ENCODE peak calls at places on chromosomes 1 and 21, in eight cellular contexts. E is left ventricle myocardium superior; Q is GM03348; Z is NCI-H1694 treated with DMSO at 0.1 percent for 48 hours; T is stomach; H is stimulated activated CD4-positive, alpha-beta T cell treated with anti-CD3 and anti-CD28 coated beads, Interleukin-15, amount 100 ng/mL, for 24 hours; L is endothelial cell; P is H9. M is an unnamed sample.

GRCh38 chr1:193310569-193310968 is 124.2 kb upstream of the B3GALT2 start:
- DNase-seq in E (no peak), Q (no peak), Z (no peak), T (no peak), H (no peak), L (no peak), P (no peak), M (no peak)

GRCh38 chr1:207085887-207086286 is 2.8 kb upstream of the C4BPB start:
- DNase-seq in E (no peak), Q (no peak), Z (no peak), T (no peak), H (no peak), L (no peak), P (no peak), M (no peak)

GRCh38 chr1:183757061-183757460 is 47.9 kb upstream of the RGL1 start:
- DNase-seq in E (no peak), Q (peak; percentile 80), Z (no peak), T (no peak), H (no peak), L (no peak), P (no peak), M (no peak)

GRCh38 chr1:65084068-65084467 is 63.9 kb upstream of the AK4 start:
- DNase-seq in E (no peak), Q (no peak), Z (no peak), T (no peak), H (no peak), L (no peak), P (no peak), M (no peak)

GRCh38 chr1:30727796-30728195 is 4.4 kb upstream of the MATN1 start:
- DNase-seq in E (no peak), Q (peak; percentile 59), Z (no peak), T (no peak), H (no peak), L (no peak), P (no peak), M (no peak)

GRCh38 chr1:42178249-42178648 is 13.7 kb upstream of the GUCA2A start:
- DNase-seq in E (no peak), Q (no peak), Z (no peak), T (no peak), H (no peak), L (no peak), P (no peak), M (no peak)

GRCh38 chr1:153312569-153313186 is at the start of gene PGLYRP3:
- DNase-seq in E (no peak), Q (no peak), Z (no peak), T (no peak), H (no peak), L (no peak), P (peak; percentile 47), M (no peak)

GRCh38 chr1:31797216-31797615 is 18.6 kb downstream of the SPOCD1 start:
- DNase-seq in E (no peak), Q (no peak), Z (no peak), T (no peak), H (no peak), L (no peak), P (no peak), M (no peak)

GRCh38 chr1:39529901-39530535 is 38.6 kb downstream of the BMP8A start:
- DNase-seq in E (no peak), Q (no peak), Z (no peak), T (no peak), H (no peak), L (no peak), P (no peak), M (no peak)

GRCh38 chr1:155193275-155193990 is 14.3 kb downstream of the THBS3 start:
- DNase-seq in E (peak; percentile 91), Q (peak; percentile 93), Z (peak; percentile 69), T (peak; percentile 93), H (peak; percentile 93), L (peak; percentile 99), P (peak; percentile 95), M (no peak)

GRCh38 chr1:200653022-200653462 is 16.7 kb downstream of the DDX59 start:
- DNase-seq in E (no peak), Q (no peak), Z (no peak), T (no peak), H (peak; percentile 29), L (no peak), P (no peak), M (no peak)

GRCh38 chr1:165387956-165388355 is 31.4 kb upstream of the LMX1A start:
- DNase-seq in E (no peak), Q (peak; percentile 41), Z (no peak), T (no peak), H (no peak), L (no peak), P (no peak), M (no peak)

GRCh38 chr21:33121715-33122475 is 52.0 kb downstream of the OLIG1 start:
- DNase-seq in E (no peak), Q (peak; percentile 30), Z (no peak), T (no peak), H (no peak), L (no peak), P (peak; percentile 63), M (peak; percentile 61)

GRCh38 chr1:67535474-67535873 is 105.3 kb upstream of the SERBP1 start:
- DNase-seq in E (peak; percentile 78), Q (peak; percentile 89), Z (peak; percentile 51), T (peak; percentile 85), H (peak; percentile 66), L (peak; percentile 85), P (peak; percentile 77), M (no peak)

GRCh38 chr21:33025471-33026298 is at the start of gene OLIG2:
- DNase-seq in E (no peak), Q (no peak), Z (peak; percentile 68), T (no peak), H (peak; percentile 46), L (peak; percentile 71), P (peak; percentile 96), M (peak; percentile 74)

GRCh38 chr1:156413310-156414246 is 44.6 kb downstream of the RHBG start:
- DNase-seq in E (no peak), Q (no peak), Z (no peak), T (no peak), H (no peak), L (no peak), P (no peak), M (no peak)

GRCh38 chr1:12143631-12144155 is 23.1 kb upstream of the TNFRSF1B start:
- DNase-seq in E (peak; percentile 82), Q (peak; percentile 92), Z (no peak), T (peak; percentile 71), H (peak; percentile 59), L (no peak), P (no peak), M (no peak)

GRCh38 chr21:15722591-15723324 is 7.0 kb upstream of the USP25 start:
- DNase-seq in E (no peak), Q (no peak), Z (no peak), T (peak; percentile 43), H (no peak), L (no peak), P (peak; percentile 48), M (peak; percentile 64)

GRCh38 chr21:35368326-35368725 is 319.2 kb upstream of the RUNX1 start:
- DNase-seq in E (no peak), Q (no peak), Z (no peak), T (no peak), H (no peak), L (no peak), P (no peak), M (no peak)

GRCh38 chr1:27669876-27670275 is 2.1 kb downstream of the IFI6 start:
- DNase-seq in E (no peak), Q (no peak), Z (no peak), T (no peak), H (no peak), L (no peak), P (no peak), M (no peak)

GRCh38 chr1:150764617-150765090 is 924 bp downstream of the CTSS start:
- DNase-seq in E (no peak), Q (peak; percentile 42), Z (no peak), T (no peak), H (no peak), L (no peak), P (no peak), M (no peak)

GRCh38 chr1:226798427-226799411 is 59.6 kb upstream of the ITPKB start:
- DNase-seq in E (no peak), Q (no peak), Z (no peak), T (peak; percentile 34), H (peak; percentile 83), L (peak; percentile 15), P (no peak), M (no peak)

GRCh38 chr1:116699605-116700004 is 32.1 kb upstream of the IGSF3 start:
- DNase-seq in E (no peak), Q (no peak), Z (no peak), T (no peak), H (no peak), L (no peak), P (no peak), M (no peak)

GRCh38 chr1:246106342-246106763 is 400.7 kb downstream of the SMYD3 start:
- DNase-seq in E (no peak), Q (no peak), Z (no peak), T (no peak), H (no peak), L (no peak), P (no peak), M (no peak)

GRCh38 chr1:177915641-177916040 is 54.2 kb downstream of the SEC16B start:
- DNase-seq in E (no peak), Q (no peak), Z (no peak), T (no peak), H (no peak), L (no peak), P (no peak), M (no peak)

GRCh38 chr21:35244514-35244913 is 195.4 kb upstream of the RUNX1 start:
- DNase-seq in E (no peak), Q (no peak), Z (no peak), T (peak; percentile 55), H (no peak), L (no peak), P (no peak), M (no peak)

GRCh38 chr1:30879126-30879786 is 29.3 kb downstream of the SDC3 start:
- DNase-seq in E (no peak), Q (no peak), Z (peak; percentile 9), T (peak; percentile 40), H (no peak), L (no peak), P (no peak), M (no peak)

GRCh38 chr21:42939581-42940413 is 14.4 kb upstream of the ERVH48-1 start:
- DNase-seq in E (peak; percentile 46), Q (peak; percentile 93), Z (peak; percentile 9), T (peak; percentile 73), H (no peak), L (no peak), P (no peak), M (no peak)

GRCh38 chr1:50023292-50024159 is at the start of gene AGBL4:
- DNase-seq in E (peak; percentile 80), Q (peak; percentile 36), Z (no peak), T (peak; percentile 55), H (peak; percentile 22), L (peak; percentile 74), P (peak; percentile 64), M (no peak)

GRCh38 chr1:25129380-25129779 is 102.9 kb downstream of the SYF2 start:
- DNase-seq in E (no peak), Q (no peak), Z (no peak), T (no peak), H (no peak), L (no peak), P (no peak), M (no peak)